ENCODE peak calls at places on chromosomes 3 and 15, in seven cellular contexts. One of them, this sample, is unnamed.

GRCh38 chr3:41035445-41036022 is 163.8 kb upstream of the CTNNB1 start:
- DNase-seq in A549: no peak
- DNase-seq in CD8-positive, alpha-beta T cell: no peak
- DNase-seq in pancreas: no peak
- DNase-seq in GM23338: no peak
- DNase-seq in suprapubic skin: no peak
- DNase-seq in CD4-positive, CD25-positive, alpha-beta regulatory T cell: no peak
- DNase-seq in this sample: no peak

GRCh38 chr3:3180421-3180820 is 930 bp upstream of the CRBN start:
- DNase-seq in A549: no peak
- DNase-seq in CD8-positive, alpha-beta T cell: no peak
- DNase-seq in pancreas: no peak
- DNase-seq in GM23338: no peak
- DNase-seq in suprapubic skin: no peak
- DNase-seq in CD4-positive, CD25-positive, alpha-beta regulatory T cell: no peak
- DNase-seq in this sample: no peak

GRCh38 chr15:73002509-73002908 is 49.8 kb upstream of the NEO1 start:
- DNase-seq in A549: no peak
- DNase-seq in CD8-positive, alpha-beta T cell: no peak
- DNase-seq in pancreas: no peak
- DNase-seq in GM23338: no peak
- DNase-seq in suprapubic skin: no peak
- DNase-seq in CD4-positive, CD25-positive, alpha-beta regulatory T cell: no peak
- DNase-seq in this sample: no peak

GRCh38 chr3:44612678-44613077 is 12.2 kb upstream of the ZNF197 start:
- DNase-seq in A549: no peak
- DNase-seq in CD8-positive, alpha-beta T cell: no peak
- DNase-seq in pancreas: no peak
- DNase-seq in GM23338: no peak
- DNase-seq in suprapubic skin: no peak
- DNase-seq in CD4-positive, CD25-positive, alpha-beta regulatory T cell: no peak
- DNase-seq in this sample: no peak

GRCh38 chr15:89195836-89196235 is 25.5 kb downstream of the RLBP1 start:
- DNase-seq in A549: no peak
- DNase-seq in CD8-positive, alpha-beta T cell: no peak
- DNase-seq in pancreas: no peak
- DNase-seq in GM23338: no peak
- DNase-seq in suprapubic skin: no peak
- DNase-seq in CD4-positive, CD25-positive, alpha-beta regulatory T cell: no peak
- DNase-seq in this sample: no peak

GRCh38 chr15:82540984-82541431 is 751 bp upstream of the RPS17 start:
- DNase-seq in A549: no peak
- DNase-seq in CD8-positive, alpha-beta T cell: no peak
- DNase-seq in pancreas: no peak
- DNase-seq in GM23338: peak; percentile 55
- DNase-seq in suprapubic skin: no peak
- DNase-seq in CD4-positive, CD25-positive, alpha-beta regulatory T cell: no peak
- DNase-seq in this sample: no peak

GRCh38 chr3:175274474-175275218 is 415.5 kb downstream of the NAALADL2 start:
- DNase-seq in A549: no peak
- DNase-seq in CD8-positive, alpha-beta T cell: no peak
- DNase-seq in pancreas: no peak
- DNase-seq in GM23338: no peak
- DNase-seq in suprapubic skin: no peak
- DNase-seq in CD4-positive, CD25-positive, alpha-beta regulatory T cell: no peak
- DNase-seq in this sample: no peak

GRCh38 chr15:64209680-64210334 is 47.0 kb upstream of the PPIB start:
- DNase-seq in A549: peak; percentile 64
- DNase-seq in CD8-positive, alpha-beta T cell: no peak
- DNase-seq in pancreas: no peak
- DNase-seq in GM23338: peak; percentile 21
- DNase-seq in suprapubic skin: no peak
- DNase-seq in CD4-positive, CD25-positive, alpha-beta regulatory T cell: no peak
- DNase-seq in this sample: no peak

GRCh38 chr3:192082733-192083660 is 622.0 kb downstream of the PYDC2 start:
- DNase-seq in A549: no peak
- DNase-seq in CD8-positive, alpha-beta T cell: no peak
- DNase-seq in pancreas: no peak
- DNase-seq in GM23338: no peak
- DNase-seq in suprapubic skin: no peak
- DNase-seq in CD4-positive, CD25-positive, alpha-beta regulatory T cell: no peak
- DNase-seq in this sample: no peak

GRCh38 chr3:152399374-152399773 is 130.6 kb downstream of the MBNL1 start:
- DNase-seq in A549: peak; percentile 53
- DNase-seq in CD8-positive, alpha-beta T cell: no peak
- DNase-seq in pancreas: no peak
- DNase-seq in GM23338: no peak
- DNase-seq in suprapubic skin: no peak
- DNase-seq in CD4-positive, CD25-positive, alpha-beta regulatory T cell: no peak
- DNase-seq in this sample: no peak

GRCh38 chr3:151281671-151282334 is 3.5 kb upstream of the P2RY14 start:
- DNase-seq in A549: no peak
- DNase-seq in CD8-positive, alpha-beta T cell: no peak
- DNase-seq in pancreas: no peak
- DNase-seq in GM23338: no peak
- DNase-seq in suprapubic skin: no peak
- DNase-seq in CD4-positive, CD25-positive, alpha-beta regulatory T cell: no peak
- DNase-seq in this sample: no peak

GRCh38 chr15:58065445-58066041 is at the start of gene ALDH1A2:
- DNase-seq in A549: no peak
- DNase-seq in CD8-positive, alpha-beta T cell: peak; percentile 5
- DNase-seq in pancreas: peak; percentile 16
- DNase-seq in GM23338: peak; percentile 80
- DNase-seq in suprapubic skin: peak; percentile 75
- DNase-seq in CD4-positive, CD25-positive, alpha-beta regulatory T cell: no peak
- DNase-seq in this sample: peak; percentile 13

GRCh38 chr3:72591522-72592421 is 256.5 kb downstream of the SHQ1 start:
- DNase-seq in A549: peak; percentile 42
- DNase-seq in CD8-positive, alpha-beta T cell: no peak
- DNase-seq in pancreas: no peak
- DNase-seq in GM23338: peak; percentile 57
- DNase-seq in suprapubic skin: no peak
- DNase-seq in CD4-positive, CD25-positive, alpha-beta regulatory T cell: no peak
- DNase-seq in this sample: peak; percentile 61

GRCh38 chr15:96428742-96429141 is 98.2 kb downstream of the NR2F2 start:
- DNase-seq in A549: peak; percentile 50
- DNase-seq in CD8-positive, alpha-beta T cell: no peak
- DNase-seq in pancreas: no peak
- DNase-seq in GM23338: no peak
- DNase-seq in suprapubic skin: no peak
- DNase-seq in CD4-positive, CD25-positive, alpha-beta regulatory T cell: no peak
- DNase-seq in this sample: no peak

GRCh38 chr3:53705774-53706173 is 140.4 kb downstream of the CHDH start:
- DNase-seq in A549: no peak
- DNase-seq in CD8-positive, alpha-beta T cell: no peak
- DNase-seq in pancreas: no peak
- DNase-seq in GM23338: no peak
- DNase-seq in suprapubic skin: no peak
- DNase-seq in CD4-positive, CD25-positive, alpha-beta regulatory T cell: no peak
- DNase-seq in this sample: no peak
- H3K4me1 ChIP-seq in A549: peaks cover 38% of the 10 kb centered on the region
- H3K4me1 ChIP-seq in CD8-positive, alpha-beta T cell: no peaks in the 10 kb centered on the region
- H3K4me1 ChIP-seq in pancreas: peaks cover 8% of the 10 kb centered on the region
- H3K4me1 ChIP-seq in GM23338: no peaks in the 10 kb centered on the region
- H3K4me1 ChIP-seq in suprapubic skin: peaks cover 6% of the 10 kb centered on the region
- H3K4me1 ChIP-seq in CD4-positive, CD25-positive, alpha-beta regulatory T cell: no peaks in the 10 kb centered on the region
- H3K4me1 ChIP-seq in this sample: no peaks in the 10 kb centered on the region

DNA sequence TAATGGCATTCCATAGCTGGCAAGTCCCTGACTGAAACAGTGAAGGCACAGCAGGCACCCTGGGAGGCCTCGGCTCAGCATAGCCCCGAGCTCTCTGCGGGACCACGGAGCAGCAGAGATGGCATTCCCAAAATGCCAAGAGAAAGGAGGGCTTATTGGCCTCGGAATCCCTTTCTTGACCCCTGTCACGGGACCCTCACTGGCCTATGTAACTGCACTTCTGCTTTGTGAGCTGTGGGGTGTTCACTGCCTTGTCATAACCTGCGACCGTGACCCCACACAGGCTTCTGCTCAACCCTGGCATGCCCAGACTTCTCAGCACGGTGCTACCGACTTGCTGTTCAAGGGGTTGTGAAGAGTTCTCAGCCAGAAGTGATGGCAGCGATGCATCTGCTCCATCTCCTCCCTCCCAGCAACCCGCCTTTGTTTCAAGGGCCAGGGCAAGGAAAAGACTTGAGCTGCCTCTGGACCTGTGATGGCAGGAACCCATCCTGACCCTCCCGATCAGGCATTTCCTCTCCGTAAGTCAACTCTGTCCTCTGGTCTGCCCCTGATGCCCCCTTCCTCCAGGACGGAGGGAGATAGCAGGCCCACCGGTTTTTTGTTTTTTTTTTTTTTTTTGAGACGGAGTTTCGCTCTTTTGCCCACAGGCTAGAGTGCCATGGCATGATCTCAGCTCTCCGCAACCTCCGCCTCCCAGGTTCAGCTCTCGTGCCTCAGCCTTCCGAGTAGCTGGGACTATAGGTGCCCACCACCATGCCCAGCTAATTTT is 30.5 kb downstream of the EHD4 start:
- DNase-seq in A549: no peak
- DNase-seq in CD8-positive, alpha-beta T cell: no peak
- DNase-seq in pancreas: no peak
- DNase-seq in GM23338: peak; percentile 24
- DNase-seq in suprapubic skin: peak; percentile 47
- DNase-seq in CD4-positive, CD25-positive, alpha-beta regulatory T cell: no peak
- DNase-seq in this sample: no peak
- H3K4me1 ChIP-seq in A549: peaks cover 39% of the 10 kb centered on the region
- H3K4me1 ChIP-seq in CD8-positive, alpha-beta T cell: peaks cover 21% of the 10 kb centered on the region
- H3K4me1 ChIP-seq in pancreas: no peaks in the 10 kb centered on the region
- H3K4me1 ChIP-seq in GM23338: no peaks in the 10 kb centered on the region
- H3K4me1 ChIP-seq in suprapubic skin: peaks cover 30% of the 10 kb centered on the region
- H3K4me1 ChIP-seq in CD4-positive, CD25-positive, alpha-beta regulatory T cell: peaks cover 28% of the 10 kb centered on the region
- H3K4me1 ChIP-seq in this sample: no peaks in the 10 kb centered on the region

GRCh38 chr15:40097096-40097967 is 11.3 kb downstream of the BMF start:
- DNase-seq in A549: no peak
- DNase-seq in CD8-positive, alpha-beta T cell: no peak
- DNase-seq in pancreas: no peak
- DNase-seq in GM23338: no peak
- DNase-seq in suprapubic skin: no peak
- DNase-seq in CD4-positive, CD25-positive, alpha-beta regulatory T cell: no peak
- DNase-seq in this sample: no peak

GRCh38 chr15:40094156-40094555 is 14.5 kb downstream of the BMF start:
- DNase-seq in A549: no peak
- DNase-seq in CD8-positive, alpha-beta T cell: no peak
- DNase-seq in pancreas: no peak
- DNase-seq in GM23338: no peak
- DNase-seq in suprapubic skin: no peak
- DNase-seq in CD4-positive, CD25-positive, alpha-beta regulatory T cell: no peak
- DNase-seq in this sample: no peak

GRCh38 chr15:40095381-40096093 is 13.1 kb downstream of the BMF start:
- DNase-seq in A549: no peak
- DNase-seq in CD8-positive, alpha-beta T cell: no peak
- DNase-seq in pancreas: no peak
- DNase-seq in GM23338: no peak
- DNase-seq in suprapubic skin: no peak
- DNase-seq in CD4-positive, CD25-positive, alpha-beta regulatory T cell: no peak
- DNase-seq in this sample: no peak

GRCh38 chr15:40097968-40098476 is 10.7 kb downstream of the BMF start:
- DNase-seq in A549: no peak
- DNase-seq in CD8-positive, alpha-beta T cell: no peak
- DNase-seq in pancreas: peak; percentile 68
- DNase-seq in GM23338: peak; percentile 52
- DNase-seq in suprapubic skin: no peak
- DNase-seq in CD4-positive, CD25-positive, alpha-beta regulatory T cell: no peak
- DNase-seq in this sample: no peak

GRCh38 chr15:40096094-40096876 is 12.4 kb downstream of the BMF start:
- DNase-seq in A549: no peak
- DNase-seq in CD8-positive, alpha-beta T cell: no peak
- DNase-seq in pancreas: no peak
- DNase-seq in GM23338: no peak
- DNase-seq in suprapubic skin: no peak
- DNase-seq in CD4-positive, CD25-positive, alpha-beta regulatory T cell: no peak
- DNase-seq in this sample: no peak
- H3K4me1 ChIP-seq in A549: peaks cover 59% of the 10 kb centered on the region
- H3K4me1 ChIP-seq in CD8-positive, alpha-beta T cell: peaks cover 28% of the 10 kb centered on the region
- H3K4me1 ChIP-seq in pancreas: peaks cover 70% of the 10 kb centered on the region
- H3K4me1 ChIP-seq in GM23338: peaks cover 62% of the 10 kb centered on the region
- H3K4me1 ChIP-seq in suprapubic skin: peaks cover 93% of the 10 kb centered on the region
- H3K4me1 ChIP-seq in CD4-positive, CD25-positive, alpha-beta regulatory T cell: peaks cover 35% of the 10 kb centered on the region
- H3K4me1 ChIP-seq in this sample: peaks cover 50% of the 10 kb centered on the region

GRCh38 chr3:195182470-195182795 is 88.5 kb downstream of the XXYLT1 start:
- DNase-seq in A549: no peak
- DNase-seq in CD8-positive, alpha-beta T cell: no peak
- DNase-seq in pancreas: no peak
- DNase-seq in GM23338: no peak
- DNase-seq in suprapubic skin: peak; percentile 35
- DNase-seq in CD4-positive, CD25-positive, alpha-beta regulatory T cell: no peak
- DNase-seq in this sample: no peak
- H3K4me1 ChIP-seq in A549: peaks cover 1% of the 10 kb centered on the region
- H3K4me1 ChIP-seq in CD8-positive, alpha-beta T cell: peaks cover 9% of the 10 kb centered on the region
- H3K4me1 ChIP-seq in pancreas: no peaks in the 10 kb centered on the region
- H3K4me1 ChIP-seq in GM23338: peaks cover 18% of the 10 kb centered on the region
- H3K4me1 ChIP-seq in suprapubic skin: peaks cover 41% of the 10 kb centered on the region
- H3K4me1 ChIP-seq in CD4-positive, CD25-positive, alpha-beta regulatory T cell: peaks cover 57% of the 10 kb centered on the region
- H3K4me1 ChIP-seq in this sample: peaks cover 23% of the 10 kb centered on the region

DNA sequence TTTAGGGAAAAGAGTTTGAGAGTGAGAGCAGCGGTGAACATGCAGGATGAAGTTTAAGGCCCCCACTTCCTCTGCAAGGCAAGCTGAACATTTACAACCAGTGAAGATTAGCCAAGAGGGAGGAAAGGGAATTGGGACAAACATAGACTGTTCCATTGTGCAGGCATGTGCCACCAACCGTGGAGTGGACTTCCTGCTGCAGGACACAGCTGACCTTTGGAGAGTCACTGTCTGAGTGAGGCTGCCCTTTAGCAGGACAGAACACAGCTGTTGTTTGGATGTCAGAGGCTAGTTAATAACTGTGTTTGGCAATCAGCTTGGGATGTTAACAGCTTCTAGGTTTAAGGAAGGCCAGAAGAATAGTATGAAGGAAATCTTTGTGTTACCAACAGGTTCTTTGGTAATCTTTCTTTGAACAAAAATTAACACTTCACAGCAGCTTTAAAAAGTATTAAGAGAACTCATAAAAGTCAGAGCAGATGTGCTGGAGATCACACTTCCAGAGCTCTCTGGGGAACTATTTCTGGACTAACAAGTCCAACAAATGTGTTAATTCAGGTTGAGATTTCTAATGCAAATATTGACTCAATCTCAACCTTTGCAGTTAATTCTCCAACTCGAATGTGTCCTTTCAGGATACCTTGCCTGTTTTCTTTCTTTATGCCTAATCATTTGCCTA is 31.4 kb downstream of the CTDSPL start:
- DNase-seq in A549: no peak
- DNase-seq in CD8-positive, alpha-beta T cell: no peak
- DNase-seq in pancreas: peak; percentile 9
- DNase-seq in GM23338: no peak
- DNase-seq in suprapubic skin: no peak
- DNase-seq in CD4-positive, CD25-positive, alpha-beta regulatory T cell: no peak
- DNase-seq in this sample: no peak
- H3K4me1 ChIP-seq in A549: peaks cover 12% of the 10 kb centered on the region
- H3K4me1 ChIP-seq in CD8-positive, alpha-beta T cell: no peaks in the 10 kb centered on the region
- H3K4me1 ChIP-seq in pancreas: peaks cover 13% of the 10 kb centered on the region
- H3K4me1 ChIP-seq in GM23338: peaks cover 16% of the 10 kb centered on the region
- H3K4me1 ChIP-seq in suprapubic skin: peaks cover 49% of the 10 kb centered on the region
- H3K4me1 ChIP-seq in CD4-positive, CD25-positive, alpha-beta regulatory T cell: no peaks in the 10 kb centered on the region
- H3K4me1 ChIP-seq in this sample: no peaks in the 10 kb centered on the region

GRCh38 chr3:196471551-196471950 is 32.0 kb downstream of the RNF168 start:
- DNase-seq in A549: no peak
- DNase-seq in CD8-positive, alpha-beta T cell: no peak
- DNase-seq in pancreas: no peak
- DNase-seq in GM23338: no peak
- DNase-seq in suprapubic skin: no peak
- DNase-seq in CD4-positive, CD25-positive, alpha-beta regulatory T cell: no peak
- DNase-seq in this sample: no peak
- H3K4me1 ChIP-seq in A549: no peaks in the 10 kb centered on the region
- H3K4me1 ChIP-seq in CD8-positive, alpha-beta T cell: no peaks in the 10 kb centered on the region
- H3K4me1 ChIP-seq in pancreas: no peaks in the 10 kb centered on the region
- H3K4me1 ChIP-seq in GM23338: no peaks in the 10 kb centered on the region
- H3K4me1 ChIP-seq in suprapubic skin: no peaks in the 10 kb centered on the region
- H3K4me1 ChIP-seq in CD4-positive, CD25-positive, alpha-beta regulatory T cell: no peaks in the 10 kb centered on the region
- H3K4me1 ChIP-seq in this sample: no peaks in the 10 kb centered on the region